ENCODE peak calls at places on chromosomes 13 and 19, in eight cellular contexts. Z is neural crest cell; G is fibroblast of pulmonary artery; D is H7; V is islet precursor cell; U is HT1080; Q is T-helper 1 cell; S is naive thymus-derived CD8-positive, alpha-beta T cell. J is an unnamed sample.

GRCh38 chr13:106523566-106523965 is 11.9 kb downstream of the EFNB2 start:
- DNase-seq in Z (no peak), Q (no peak), V (no peak), S (no peak), G (no peak), U (no peak), D (no peak), J (no peak)

GRCh38 chr13:46179576-46180368 is 2.2 kb downstream of the LCP1 start:
- DNase-seq in U (no peak), Z (no peak), V (no peak), D (no peak), Q (peak), G (no peak), S (peak), J (no peak)

GRCh38 chr19:46944918-46945628 is 74.6 kb upstream of the NPAS1 start:
- DNase-seq in D (peak), Q (no peak), S (no peak), U (no peak), Z (peak), G (peak), V (no peak), J (peak)

GRCh38 chr19:33883869-33884519 is 87.3 kb downstream of the KCTD15 start:
- DNase-seq in V (peak), Q (no peak), U (peak), D (peak), G (peak), Z (no peak), S (no peak), J (no peak)

GRCh38 chr13:30904043-30904442 is 2.0 kb upstream of the MEDAG start:
- DNase-seq in D (no peak), Z (no peak), G (peak), S (no peak), Q (no peak), U (no peak), V (no peak), J (no peak)

GRCh38 chr19:7294571-7295212 is 478 bp upstream of the INSR start:
- DNase-seq in V (peak), Z (peak), U (no peak), S (no peak), G (peak), Q (no peak), D (peak), J (peak)

GRCh38 chr19:46460981-46461380 is 10.4 kb downstream of the PNMA8A start:
- DNase-seq in Q (no peak), U (no peak), V (no peak), Z (no peak), D (no peak), S (no peak), G (no peak), J (no peak)

GRCh38 chr19:3736106-3736724 is 25.3 kb downstream of the APBA3 start:
- DNase-seq in Z (no peak), U (no peak), V (no peak), Q (no peak), D (no peak), S (no peak), G (no peak), J (no peak)

GRCh38 chr13:106467406-106468122 is 67.9 kb downstream of the EFNB2 start:
- DNase-seq in Q (no peak), G (no peak), V (peak), D (peak), Z (no peak), S (no peak), U (no peak), J (no peak)

GRCh38 chr19:48216933-48217332 is 38.8 kb downstream of the CARD8 start:
- DNase-seq in G (no peak), S (no peak), Q (no peak), U (no peak), V (peak), D (peak), Z (no peak), J (no peak)

GRCh38 chr19:50512999-50513745 is 541 bp downstream of the ASPDH start:
- DNase-seq in G (no peak), Z (no peak), U (no peak), D (peak), Q (no peak), V (no peak), S (no peak), J (no peak)

GRCh38 chr13:80226645-80227044 is 114.3 kb downstream of the SPRY2 start:
- DNase-seq in G (no peak), S (no peak), Z (no peak), D (no peak), V (no peak), Q (no peak), U (no peak), J (no peak)

GRCh38 chr19:45508931-45509691 is 1.8 kb downstream of the VASP start:
- DNase-seq in G (peak), U (peak), S (no peak), Z (peak), D (peak), Q (no peak), V (peak), J (peak)

GRCh38 chr19:3492131-3492839 is 8.2 kb downstream of the DOHH start:
- DNase-seq in V (no peak), D (no peak), S (no peak), G (no peak), Q (no peak), Z (no peak), U (no peak), J (no peak)

GRCh38 chr13:79451500-79451962 is 29.4 kb upstream of the NDFIP2 start:
- DNase-seq in Q (peak), G (peak), V (peak), Z (no peak), D (peak), S (peak), U (peak), J (peak)

GRCh38 chr19:8512115-8512967 is 1.6 kb downstream of the ZNF414 start:
- DNase-seq in U (no peak), V (no peak), G (peak), S (no peak), Q (no peak), Z (no peak), D (peak), J (no peak)

GRCh38 chr13:96214804-96215445 is 125.0 kb downstream of the HS6ST3 start:
- DNase-seq in Z (no peak), U (peak), V (no peak), G (peak), S (no peak), D (no peak), Q (no peak), J (no peak)

GRCh38 chr13:30711837-30712236 is 23.5 kb upstream of the ALOX5AP start:
- DNase-seq in U (no peak), V (peak), Z (no peak), G (no peak), S (no peak), D (no peak), Q (no peak), J (no peak)

GRCh38 chr13:40074338-40074737 is 418.9 kb downstream of the COG6 start:
- DNase-seq in U (no peak), G (peak), Z (no peak), Q (no peak), V (no peak), S (no peak), D (no peak), J (peak)

GRCh38 chr13:79593611-79594275 is 112.8 kb downstream of the NDFIP2 start:
- DNase-seq in Z (no peak), G (peak), V (no peak), Q (no peak), U (peak), S (no peak), D (no peak), J (peak)

GRCh38 chr13:88552966-88553365 is 881.8 kb downstream of the SLITRK5 start:
- DNase-seq in S (no peak), V (no peak), Q (no peak), Z (no peak), D (no peak), U (no peak), G (no peak), J (no peak)

GRCh38 chr13:113898391-113898790 is 34.5 kb upstream of the GAS6 start:
- DNase-seq in G (no peak), S (no peak), Z (no peak), V (no peak), Q (no peak), U (no peak), D (no peak), J (no peak)

GRCh38 chr13:110463876-110464510 is 97.5 kb downstream of the RAB20 start:
- DNase-seq in D (no peak), G (no peak), V (no peak), Q (no peak), Z (no peak), U (no peak), S (no peak), J (peak)

GRCh38 chr13:24502567-24503375 is 9.8 kb downstream of the PARP4 start:
- DNase-seq in G (peak), Z (no peak), Q (no peak), V (peak), S (no peak), U (peak), D (peak), J (peak)

GRCh38 chr19:49718511-49718910 is 27.6 kb downstream of the CPT1C start:
- DNase-seq in V (no peak), U (peak), Z (no peak), Q (no peak), D (no peak), G (peak), S (no peak), J (no peak)

GRCh38 chr13:93624371-93624777 is 397.8 kb downstream of the GPC6 start:
- DNase-seq in Q (no peak), U (no peak), D (no peak), V (no peak), S (no peak), G (peak), Z (no peak), J (peak)

GRCh38 chr19:5637971-5638370 is 15.1 kb downstream of the SAFB start:
- DNase-seq in Z (no peak), Q (no peak), U (no peak), V (no peak), D (no peak), G (no peak), S (no peak), J (no peak)

GRCh38 chr19:45863840-45864628 is at the start of gene FOXA3:
- DNase-seq in D (peak), U (peak), S (peak), G (peak), Q (no peak), Z (no peak), V (peak), J (no peak)

GRCh38 chr19:16115309-16116039 is 3.8 kb downstream of the RAB8A start:
- DNase-seq in G (no peak), Q (no peak), V (no peak), S (no peak), U (no peak), D (no peak), Z (no peak), J (no peak)

GRCh38 chr19:15199652-15200574 is 882 bp downstream of the NOTCH3 start:
- DNase-seq in U (no peak), D (peak), V (peak), Z (peak), S (no peak), G (peak), Q (no peak), J (no peak)

GRCh38 chr13:100517135-100517534 is 71.5 kb downstream of the GGACT start:
- DNase-seq in D (peak), G (no peak), V (no peak), Q (no peak), U (no peak), Z (no peak), S (no peak), J (no peak)

GRCh38 chr19:58196911-58197616 is 14.2 kb downstream of the ZNF274 start:
- DNase-seq in Q (no peak), V (no peak), Z (no peak), G (peak), U (peak), S (peak), D (no peak), J (peak)

GRCh38 chr19:37691881-37692504 is 27.6 kb downstream of the ZNF607 start:
- DNase-seq in Z (peak), S (peak), Q (peak), U (no peak), V (peak), D (peak), G (peak), J (peak)

J was measured in astrocyte.